ENCODE peak calls at places on chromosomes 13 and 19, in ten cellular contexts. F is coronary artery, Z is brain microvascular endothelial cell, B is H1, Y is mammary epithelial cell, D is A549, J is ascending aorta, W is MM.1S, O is fibroblast of villous mesenchyme, U is ovary. X is an unnamed sample.

GRCh38 chr19:29714371-29714952 is 599 bp downstream of the C19orf12 start:
- DNase-seq in F (no peak), Z (no peak), B (no peak), Y (no peak), D (peak), J (no peak), W (no peak), O (peak), U (no peak), X (no peak)

GRCh38 chr19:18251587-18252369 is 22.5 kb downstream of the IQCN start:
- DNase-seq in F (peak), Z (peak), B (peak), Y (peak), D (peak), J (peak), W (peak), O (peak), U (peak), X (no peak)

GRCh38 chr13:62371737-62372136 is 956.1 kb upstream of the PCDH20 start:
- DNase-seq in F (no peak), Z (no peak), B (no peak), Y (no peak), D (no peak), J (no peak), W (no peak), O (no peak), U (no peak), X (no peak)

GRCh38 chr13:97434417-97435296 is 688 bp downstream of the RAP2A start:
- DNase-seq in F (peak), Z (peak), B (no peak), Y (peak), D (no peak), J (peak), W (peak), O (peak), U (peak), X (no peak)

GRCh38 chr19:6087074-6087506 is 23.2 kb downstream of the RFX2 start:
- DNase-seq in F (no peak), Z (no peak), B (no peak), Y (no peak), D (no peak), J (no peak), W (peak), O (no peak), U (no peak), X (no peak)

GRCh38 chr19:18590273-18591272 is 2.0 kb downstream of the REX1BD start:
- DNase-seq in F (peak), Z (peak), B (peak), Y (peak), D (peak), J (no peak), W (no peak), O (peak), U (peak), X (no peak)

GRCh38 chr13:99796175-99796819 is 175.3 kb downstream of the ZIC5 start:
- DNase-seq in F (no peak), Z (peak), B (no peak), Y (peak), D (no peak), J (no peak), W (peak), O (peak), U (no peak), X (no peak)

GRCh38 chr19:13195678-13196077 is 45.5 kb downstream of the IER2 start:
- DNase-seq in F (no peak), Z (no peak), B (peak), Y (no peak), D (no peak), J (no peak), W (peak), O (no peak), U (no peak), X (no peak)

GRCh38 chr19:52566588-52566987 is 3.5 kb upstream of the ZNF701 start:
- DNase-seq in F (no peak), Z (no peak), B (no peak), Y (peak), D (no peak), J (no peak), W (no peak), O (peak), U (no peak), X (no peak)

GRCh38 chr13:87779451-87779850 is 108.3 kb downstream of the SLITRK5 start:
- DNase-seq in F (no peak), Z (no peak), B (no peak), Y (no peak), D (no peak), J (no peak), W (no peak), O (no peak), U (no peak), X (no peak)

GRCh38 chr19:35846038-35846668 is 6.2 kb downstream of the NPHS1 start:
- DNase-seq in F (no peak), Z (no peak), B (no peak), Y (no peak), D (peak), J (no peak), W (no peak), O (no peak), U (no peak), X (no peak)

GRCh38 chr13:93948523-93948922 is 531.0 kb downstream of the DCT start:
- DNase-seq in F (no peak), Z (no peak), B (no peak), Y (no peak), D (no peak), J (no peak), W (no peak), O (no peak), U (no peak), X (no peak)

GRCh38 chr19:46372901-46373572 is 26.1 kb downstream of the PPP5C start:
- DNase-seq in F (peak), Z (peak), B (no peak), Y (no peak), D (peak), J (peak), W (no peak), O (no peak), U (peak), X (no peak)

GRCh38 chr13:99407906-99408702 is 93.2 kb upstream of the TM9SF2 start:
- DNase-seq in F (no peak), Z (no peak), B (no peak), Y (no peak), D (no peak), J (peak), W (no peak), O (no peak), U (peak), X (no peak)

GRCh38 chr13:42367836-42368235 is 95.9 kb downstream of the AKAP11 start:
- DNase-seq in F (no peak), Z (no peak), B (no peak), Y (no peak), D (no peak), J (no peak), W (no peak), O (peak), U (no peak), X (no peak)

GRCh38 chr13:42361701-42362100 is 89.7 kb downstream of the AKAP11 start:
- DNase-seq in F (no peak), Z (no peak), B (no peak), Y (no peak), D (no peak), J (no peak), W (no peak), O (no peak), U (no peak), X (no peak)

GRCh38 chr13:42360046-42360445 is 88.1 kb downstream of the AKAP11 start:
- DNase-seq in F (no peak), Z (no peak), B (no peak), Y (no peak), D (no peak), J (no peak), W (no peak), O (no peak), U (no peak), X (no peak)

GRCh38 chr13:42364613-42365000 is 92.7 kb downstream of the AKAP11 start:
- DNase-seq in F (no peak), Z (peak), B (no peak), Y (no peak), D (no peak), J (no peak), W (no peak), O (no peak), U (no peak), X (no peak)

GRCh38 chr13:42363941-42364612 is 92.1 kb downstream of the AKAP11 start:
- DNase-seq in F (no peak), Z (peak), B (no peak), Y (peak), D (peak), J (no peak), W (no peak), O (peak), U (no peak), X (no peak)
- TF ChIP-seq CTCF in F (no peak), Z (peak), B (no peak), Y (peak), D (no peak), J (no peak), W (no peak), O (no peak), U (no peak), X (no peak)

GRCh38 chr19:4582980-4583842 is 23.7 kb upstream of the SEMA6B start:
- DNase-seq in F (no peak), Z (no peak), B (no peak), Y (peak), D (no peak), J (no peak), W (no peak), O (no peak), U (no peak), X (no peak)
- H3K4me3 ChIP-seq in F (no peak), Z (no peak), B (no peak), Y (no peak), D (no peak), J (no peak), W (no peak), O (no peak), U (no peak), X (no peak)

GRCh38 chr13:20780318-20780717 is 6.6 kb upstream of the EEF1AKMT1 start:
- DNase-seq in F (no peak), Z (no peak), B (no peak), Y (no peak), D (no peak), J (no peak), W (no peak), O (no peak), U (no peak), X (no peak)
- TF ChIP-seq CTCF in F (no peak), Z (no peak), B (no peak), Y (no peak), D (no peak), J (no peak), W (no peak), O (no peak), U (no peak), X (no peak)

DNA sequence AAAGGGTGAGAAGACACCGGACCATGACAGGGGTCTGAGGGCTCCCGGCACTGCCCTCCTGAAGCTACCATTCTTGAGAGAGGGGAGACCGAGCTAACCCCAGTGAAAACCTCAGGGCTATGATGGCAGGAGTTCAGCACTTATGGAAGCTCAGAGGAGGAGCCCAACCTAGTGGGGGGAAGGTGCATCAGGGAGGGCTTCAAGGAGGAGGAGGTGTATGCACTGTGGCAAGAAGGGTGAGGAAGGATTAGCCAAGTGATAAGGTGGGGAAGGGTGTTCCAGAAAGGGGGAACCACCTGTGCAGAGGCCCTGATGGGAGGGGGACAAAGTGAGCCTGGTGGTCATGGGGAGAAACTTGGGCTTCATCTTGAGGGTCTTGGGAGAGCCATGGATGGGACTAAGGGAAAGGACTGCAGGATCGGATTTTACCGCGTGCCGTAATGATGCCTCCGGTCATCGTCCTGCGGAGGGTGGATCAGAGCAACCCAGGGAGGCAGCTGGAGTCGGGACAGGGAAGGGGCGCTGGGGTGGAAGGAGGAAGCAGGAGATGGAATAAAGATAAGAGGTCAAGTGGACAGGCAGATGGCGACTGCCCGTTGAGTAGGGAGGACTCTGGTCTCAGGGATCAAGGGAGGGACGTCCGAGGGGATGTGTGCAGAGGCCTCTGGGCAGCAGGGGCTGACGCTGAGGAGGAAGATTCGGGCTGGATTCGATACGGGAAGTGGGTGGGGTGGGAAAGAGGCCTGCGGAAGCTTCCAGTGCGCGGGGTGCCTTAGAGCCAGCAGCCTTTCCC is 13.3 kb upstream of the PSMD8 start:
- DNase-seq in F (no peak), Z (no peak), B (no peak), Y (no peak), D (no peak), J (no peak), W (no peak), O (no peak), U (no peak), X (no peak)
- H3K4me3 ChIP-seq in F (peak), Z (peak), B (peak), Y (peak), D (peak), J (peak), W (peak), O (peak), U (peak), X (peak)

DNA sequence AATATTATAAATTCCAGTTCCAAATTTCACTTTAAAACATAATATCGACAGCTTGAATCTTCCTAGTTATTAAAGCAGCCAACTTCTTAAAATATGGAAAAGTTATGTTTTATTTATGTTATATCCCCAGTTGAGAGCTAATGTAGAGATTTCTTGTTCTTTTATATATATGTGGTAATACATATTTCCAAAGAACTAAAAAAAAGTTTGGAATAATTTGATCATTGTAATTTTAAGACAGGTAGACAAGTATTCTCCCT is 781 bp upstream of the TBC1D4 start:
- DNase-seq in F (no peak), Z (no peak), B (no peak), Y (no peak), D (no peak), J (no peak), W (no peak), O (no peak), U (no peak), X (no peak)
- TF ChIP-seq CTCF in F (no peak), Z (no peak), B (no peak), Y (no peak), D (no peak), J (no peak), W (no peak), O (no peak), U (no peak), X (no peak)

GRCh38 chr19:31761281-31761913 is 412.2 kb upstream of the TSHZ3 start:
- DNase-seq in F (no peak), Z (no peak), B (peak), Y (no peak), D (no peak), J (no peak), W (no peak), O (no peak), U (no peak), X (no peak)
- H3K4me3 ChIP-seq in F (no peak), Z (no peak), B (no peak), Y (no peak), D (no peak), J (no peak), W (no peak), O (no peak), U (no peak), X (no peak)

DNA sequence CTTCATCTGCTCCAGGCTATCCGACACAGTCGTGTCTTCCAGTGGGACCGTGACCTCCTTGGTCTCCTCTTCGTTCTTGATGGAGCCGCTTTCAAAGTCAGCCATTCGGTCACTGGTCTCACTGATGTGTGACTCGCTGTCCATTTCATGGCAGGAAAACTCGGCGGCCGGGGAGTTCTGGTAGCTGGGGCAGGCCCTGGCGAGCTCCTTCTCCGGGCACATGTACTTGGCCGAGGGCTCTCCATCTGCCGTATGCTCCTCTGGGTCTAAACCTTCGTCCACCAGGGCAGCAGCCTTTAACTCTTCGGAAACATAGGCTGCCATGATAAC is 69.8 kb downstream of the TSHZ3 start:
- DNase-seq in F (no peak), Z (no peak), B (no peak), Y (no peak), D (no peak), J (peak), W (no peak), O (no peak), U (peak), X (no peak)
- TF ChIP-seq CTCF in F (no peak), Z (no peak), B (no peak), Y (no peak), D (no peak), J (no peak), W (no peak), O (no peak), U (no peak), X (no peak)

X was measured in retinal pigment epithelial cell.